ENCODE peak calls at places on chromosome 17, in ten cellular contexts. W is pancreas; B is brain microvascular endothelial cell; Q is esophagus squamous epithelium; A is colonic mucosa; V is hepatocyte; T is CD4-positive, alpha-beta T cell; M is kidney epithelial cell; X is MM.1S; O is AG04450. F is an unnamed sample.

GRCh38 chr17:51166198-51166986 is at the start of gene NME2:
- DNase-seq in W (peak; percentile 93), B (peak; percentile 74), Q (peak; percentile 32), A (peak; percentile 94), V (peak; percentile 94), T (peak; percentile 32), M (peak; percentile 39), X (peak; percentile 83), O (peak; percentile 36), F (peak; percentile 79)

GRCh38 chr17:79916506-79916905 is 77.3 kb upstream of the CBX4 start:
- DNase-seq in W (peak; percentile 6), B (no peak), Q (no peak), A (no peak), V (no peak), T (no peak), M (no peak), X (no peak), O (no peak), F (no peak)

GRCh38 chr17:53628011-53628410 is 194.7 kb upstream of the KIF2B start:
- DNase-seq in W (no peak), B (no peak), Q (no peak), A (no peak), V (no peak), T (no peak), M (peak; percentile 14), X (peak; percentile 40), O (no peak), F (no peak)

GRCh38 chr17:80308672-80309517 is 48.2 kb downstream of the RNF213 start:
- DNase-seq in W (no peak), B (no peak), Q (no peak), A (no peak), V (peak; percentile 42), T (no peak), M (no peak), X (no peak), O (no peak), F (no peak)

GRCh38 chr17:58591455-58591854 is 77.0 kb upstream of the MTMR4 start:
- DNase-seq in W (no peak), B (no peak), Q (no peak), A (no peak), V (no peak), T (no peak), M (no peak), X (no peak), O (no peak), F (no peak)

GRCh38 chr17:6070280-6070894 is at the start of gene WSCD1:
- DNase-seq in W (peak; percentile 55), B (no peak), Q (no peak), A (peak; percentile 24), V (peak; percentile 72), T (no peak), M (no peak), X (peak; percentile 63), O (no peak), F (no peak)

GRCh38 chr17:61159415-61159814 is 240.2 kb upstream of the TBX2 start:
- DNase-seq in W (no peak), B (peak; percentile 33), Q (no peak), A (no peak), V (no peak), T (no peak), M (no peak), X (no peak), O (no peak), F (no peak)

GRCh38 chr17:79282294-79282693 is 207.7 kb downstream of the ENGASE start:
- DNase-seq in W (no peak), B (no peak), Q (no peak), A (no peak), V (no peak), T (no peak), M (no peak), X (no peak), O (no peak), F (no peak)

GRCh38 chr17:49551221-49552069 is 24.2 kb upstream of the NXPH3 start:
- DNase-seq in W (no peak), B (no peak), Q (no peak), A (no peak), V (no peak), T (no peak), M (no peak), X (no peak), O (no peak), F (no peak)

GRCh38 chr17:28712037-28712704 is 483 bp upstream of the PROCA1 start:
- DNase-seq in W (peak; percentile 46), B (no peak), Q (no peak), A (peak; percentile 56), V (peak; percentile 57), T (peak; percentile 37), M (no peak), X (no peak), O (no peak), F (no peak)

GRCh38 chr17:7883781-7884386 is 4.7 kb upstream of the CHD3 start:
- DNase-seq in W (no peak), B (no peak), Q (no peak), A (no peak), V (peak; percentile 52), T (peak; percentile 17), M (no peak), X (no peak), O (no peak), F (no peak)

GRCh38 chr17:45640141-45640850 is 143.8 kb upstream of the CRHR1 start:
- DNase-seq in W (peak; percentile 71), B (peak; percentile 59), Q (no peak), A (peak; percentile 62), V (peak; percentile 89), T (peak; percentile 72), M (peak; percentile 48), X (peak; percentile 70), O (peak; percentile 43), F (peak; percentile 49)

GRCh38 chr17:71975331-71975801 is 145.5 kb upstream of the SOX9 start:
- DNase-seq in W (no peak), B (peak; percentile 40), Q (no peak), A (peak; percentile 86), V (peak; percentile 64), T (no peak), M (no peak), X (no peak), O (peak; percentile 6), F (peak; percentile 38)
- TF ChIP-seq CTCF in W (no peak), B (no peak), Q (no peak), A (no peak), V (no peak), T (no peak), M (no peak), X (no peak), O (no peak), F (no peak)

DNA sequence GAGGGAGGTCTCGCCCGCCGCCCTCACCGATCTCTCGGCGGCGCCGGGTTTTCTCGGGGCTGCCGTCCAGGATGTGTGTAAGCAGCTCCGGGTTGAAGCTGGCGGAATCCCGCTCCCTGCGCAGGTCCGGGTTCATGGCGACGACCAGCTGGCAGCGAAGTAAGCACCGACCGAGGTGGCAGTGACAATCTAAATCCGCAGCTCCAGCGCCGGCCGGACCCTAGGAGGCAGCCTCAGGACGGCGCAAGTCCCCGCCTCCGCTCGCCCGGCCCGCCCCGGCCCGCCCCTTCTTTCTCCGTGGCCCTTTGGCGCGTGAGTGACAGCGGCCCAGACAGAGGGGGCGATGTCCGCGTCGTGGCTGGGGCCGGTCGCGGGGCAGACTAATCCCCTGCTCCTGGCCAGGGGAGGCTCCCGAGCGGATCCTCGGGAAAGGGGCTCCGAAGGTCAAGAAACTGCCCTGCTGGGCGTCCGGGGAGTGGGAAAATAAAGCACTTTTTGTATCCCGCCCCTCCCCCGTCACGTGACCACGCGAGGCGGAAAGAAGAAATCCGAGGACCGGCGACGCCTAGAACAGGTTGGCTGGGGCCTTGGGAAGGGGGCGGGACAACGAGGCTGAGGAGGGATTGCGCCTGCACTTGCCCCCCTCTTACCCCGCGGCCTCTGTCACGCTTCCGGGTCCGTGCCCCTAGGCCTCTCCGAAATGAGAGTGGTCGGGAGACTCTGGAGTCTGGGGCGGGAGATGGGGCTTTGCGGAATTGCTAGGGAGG is at the start of the genes ACOX1 and TEN1:
- DNase-seq in W (peak; percentile 98), B (peak; percentile 93), Q (peak; percentile 81), A (peak; percentile 98), V (peak; percentile 99), T (peak; percentile 93), M (peak; percentile 80), X (peak; percentile 95), O (peak; percentile 88), F (peak; percentile 92)
- TF ChIP-seq CTCF in W (peak; percentile 8), B (peak; percentile 28), Q (no peak), A (no peak), V (peak; percentile 35), T (no peak), M (peak; percentile 10), X (peak; percentile 35), O (no peak), F (peak; percentile 69)

GRCh38 chr17:41417576-41418015 is 6.8 kb downstream of the KRT37 start:
- DNase-seq in W (no peak), B (no peak), Q (no peak), A (no peak), V (peak; percentile 15), T (no peak), M (no peak), X (peak; percentile 29), O (no peak), F (no peak)
- TF ChIP-seq CTCF in W (no peak), B (peak; percentile 59), Q (no peak), A (peak; percentile 33), V (no peak), T (peak; percentile 16), M (peak; percentile 31), X (peak; percentile 57), O (peak; percentile 31), F (peak; percentile 67)

GRCh38 chr17:64019486-64020067 is 856 bp downstream of the ICAM2 start:
- DNase-seq in W (no peak), B (no peak), Q (no peak), A (peak; percentile 14), V (no peak), T (no peak), M (no peak), X (peak; percentile 34), O (no peak), F (no peak)

GRCh38 chr17:64015447-64015846 is 5.0 kb downstream of the ICAM2 start:
- DNase-seq in W (no peak), B (no peak), Q (no peak), A (peak; percentile 7), V (no peak), T (no peak), M (no peak), X (no peak), O (no peak), F (no peak)

GRCh38 chr17:64016974-64017373 is 3.5 kb downstream of the ICAM2 start:
- DNase-seq in W (no peak), B (no peak), Q (no peak), A (no peak), V (no peak), T (no peak), M (no peak), X (no peak), O (no peak), F (no peak)

GRCh38 chr17:64017381-64017980 is 3.0 kb downstream of the ICAM2 start:
- DNase-seq in W (no peak), B (no peak), Q (no peak), A (no peak), V (no peak), T (no peak), M (no peak), X (no peak), O (no peak), F (no peak)

DNA sequence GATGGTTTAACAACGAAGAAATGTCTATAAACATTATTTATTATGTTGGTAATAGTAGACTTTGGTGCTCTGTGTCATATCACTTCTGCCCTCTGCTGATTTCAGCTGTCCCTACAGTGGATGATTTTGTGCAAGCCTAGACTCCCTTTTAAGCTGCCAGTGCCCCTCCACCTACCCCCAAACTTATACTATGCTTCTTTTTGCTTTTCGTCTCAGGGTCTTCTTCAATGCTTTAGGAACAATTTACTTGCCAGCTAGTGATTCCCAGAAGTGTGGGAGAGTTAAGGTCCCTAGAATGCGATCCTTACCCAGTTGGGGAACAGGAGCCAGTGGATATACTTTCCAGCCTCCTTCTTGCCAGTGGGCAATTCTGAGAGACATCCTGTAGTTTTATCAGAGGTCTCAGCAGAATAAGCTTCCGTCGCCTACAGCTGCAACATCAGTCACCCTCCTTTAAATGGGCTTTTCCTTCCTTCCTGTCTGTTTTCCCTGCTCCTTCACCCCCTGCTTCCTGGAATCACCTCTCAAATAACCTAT is 4.1 kb downstream of the ICAM2 start:
- DNase-seq in W (no peak), B (no peak), Q (no peak), A (peak; percentile 16), V (no peak), T (no peak), M (no peak), X (no peak), O (no peak), F (no peak)
- TF ChIP-seq CTCF in W (no peak), B (peak; percentile 29), Q (no peak), A (no peak), V (no peak), T (no peak), M (no peak), X (peak; percentile 44), O (peak; percentile 20), F (peak; percentile 48)

F was measured in HFFc6.